ENCODE peak calls at places on chromosomes 6 and 20, in seven cellular contexts. E is Peyer's patch; W is IMR-90; J is fibroblast of lung; K is endothelial cell of umbilical vein; C is CD4-positive, alpha-beta T cell; Z is body of pancreas. X is an unnamed sample. For H3K9me3, the result is how much of the 10 kb centered on the place peaks cover.

GRCh38 chr6:138161434-138162103 is at the start of gene ARFGEF3:
- DNase-seq in E (no peak), W (peak), J (peak), K (peak), C (peak), Z (peak), X (peak)

GRCh38 chr20:44104807-44105517 is 82.0 kb downstream of the JPH2 start:
- DNase-seq in E (no peak), W (peak), J (peak), K (peak), C (no peak), Z (no peak), X (no peak)

GRCh38 chr20:42255820-42256219 is 637.6 kb upstream of the CHD6 start:
- DNase-seq in E (no peak), W (no peak), J (no peak), K (no peak), C (no peak), Z (no peak), X (no peak)

GRCh38 chr20:19824861-19825260 is 66.8 kb downstream of the RIN2 start:
- DNase-seq in E (no peak), W (peak), J (no peak), K (no peak), C (no peak), Z (no peak), X (no peak)

GRCh38 chr6:139839506-139840156 is 465.2 kb upstream of the CITED2 start:
- DNase-seq in E (no peak), W (no peak), J (no peak), K (no peak), C (no peak), Z (no peak), X (no peak)

GRCh38 chr6:157263881-157264397 is 59.4 kb downstream of the TMEM242 start:
- DNase-seq in E (no peak), W (no peak), J (no peak), K (no peak), C (no peak), Z (no peak), X (no peak)

GRCh38 chr6:121055572-121056163 is 278.6 kb downstream of the TBC1D32 start:
- DNase-seq in E (no peak), W (peak), J (peak), K (peak), C (no peak), Z (no peak), X (no peak)

GRCh38 chr6:132684998-132685397 is 26.0 kb upstream of the TAAR1 start:
- DNase-seq in E (no peak), W (no peak), J (no peak), K (no peak), C (no peak), Z (no peak), X (no peak)

GRCh38 chr6:159682265-159682664 is 10.8 kb downstream of the SOD2 start:
- DNase-seq in E (no peak), W (peak), J (no peak), K (no peak), C (no peak), Z (no peak), X (no peak)

GRCh38 chr6:159044899-159045727 is at the start of gene TAGAP:
- DNase-seq in E (peak), W (peak), J (no peak), K (no peak), C (peak), Z (no peak), X (peak)

GRCh38 chr20:51044796-51045195 is 21.9 kb upstream of the KCNG1 start:
- DNase-seq in E (no peak), W (no peak), J (no peak), K (no peak), C (no peak), Z (no peak), X (no peak)

GRCh38 chr20:5557123-5557522 is 193.1 kb upstream of the SHLD1 start:
- DNase-seq in E (peak), W (peak), J (peak), K (peak), C (peak), Z (peak), X (peak)

GRCh38 chr20:38673731-38674177 is 50.5 kb upstream of the SLC32A1 start:
- DNase-seq in E (no peak), W (no peak), J (peak), K (peak), C (no peak), Z (no peak), X (no peak)

GRCh38 chr6:143301204-143301603 is 149.3 kb downstream of the ADAT2 start:
- DNase-seq in E (no peak), W (no peak), J (no peak), K (no peak), C (no peak), Z (no peak), X (no peak)

GRCh38 chr6:139940741-139941712 is 566.6 kb upstream of the CITED2 start:
- DNase-seq in E (no peak), W (peak), J (peak), K (peak), C (no peak), Z (no peak), X (no peak)

GRCh38 chr6:17086469-17086868 is 15.4 kb upstream of the STMND1 start:
- DNase-seq in E (no peak), W (peak), J (peak), K (peak), C (no peak), Z (peak), X (peak)

GRCh38 chr6:101738481-101738880 is 345.0 kb downstream of the GRIK2 start:
- DNase-seq in E (no peak), W (no peak), J (no peak), K (no peak), C (no peak), Z (no peak), X (no peak)

GRCh38 chr6:44201200-44201599 is 15.5 kb upstream of the MYMX start:
- DNase-seq in E (no peak), W (no peak), J (no peak), K (no peak), C (no peak), Z (peak), X (peak)

GRCh38 chr6:139030539-139030938 is 2.0 kb downstream of the ABRACL start:
- DNase-seq in E (peak), W (no peak), J (no peak), K (no peak), C (no peak), Z (no peak), X (no peak)

GRCh38 chr6:137025786-137026730 is 18.7 kb downstream of the IL20RA start:
- DNase-seq in E (no peak), W (no peak), J (peak), K (no peak), C (no peak), Z (no peak), X (peak)

GRCh38 chr20:23114018-23114417 is 27.9 kb upstream of the CD93 start:
- DNase-seq in E (no peak), W (no peak), J (no peak), K (no peak), C (no peak), Z (no peak), X (no peak)

GRCh38 chr20:20593447-20594170 is 118.8 kb downstream of the RALGAPA2 start:
- DNase-seq in E (no peak), W (peak), J (peak), K (peak), C (no peak), Z (no peak), X (no peak)

GRCh38 chr20:62030834-62031434 is 34.7 kb downstream of the TAF4 start:
- DNase-seq in E (peak), W (no peak), J (no peak), K (no peak), C (peak), Z (no peak), X (no peak)

GRCh38 chr20:49694450-49695071 is 19.1 kb downstream of the B4GALT5 start:
- DNase-seq in E (no peak), W (no peak), J (no peak), K (no peak), C (no peak), Z (no peak), X (no peak)

GRCh38 chr20:34472246-34472925 is 43.8 kb upstream of the DYNLRB1 start:
- DNase-seq in E (no peak), W (peak), J (peak), K (peak), C (no peak), Z (no peak), X (no peak)

GRCh38 chr20:44781791-44782190 is 28.6 kb downstream of the RIMS4 start:
- DNase-seq in E (no peak), W (no peak), J (no peak), K (no peak), C (no peak), Z (no peak), X (no peak)

GRCh38 chr6:11424395-11425050 is 113.0 kb upstream of the TMEM170B start:
- DNase-seq in E (no peak), W (no peak), J (no peak), K (no peak), C (no peak), Z (no peak), X (no peak)

GRCh38 chr6:34595332-34596090 is 39.4 kb upstream of the SPDEF start:
- DNase-seq in E (no peak), W (peak), J (peak), K (no peak), C (no peak), Z (no peak), X (no peak)

GRCh38 chr20:20366896-20367680 is 816 bp upstream of the INSM1 start:
- DNase-seq in E (no peak), W (no peak), J (no peak), K (no peak), C (no peak), Z (no peak), X (no peak)

GRCh38 chr6:76867182-76867581 is 596.1 kb downstream of the HTR1B start:
- DNase-seq in E (no peak), W (no peak), J (no peak), K (no peak), C (no peak), Z (no peak), X (no peak)
- H3K9me3 ChIP-seq in E (under half), W (under half), J (under half), K (under half), C (under half), Z (under half), X (under half)

GRCh38 chr6:36695414-36695813 is 2.2 kb upstream of the RAB44 start:
- DNase-seq in E (no peak), W (no peak), J (no peak), K (no peak), C (no peak), Z (no peak), X (no peak)
- H3K9me3 ChIP-seq in E (under half), W (under half), J (under half), K (under half), C (under half), Z (under half), X (under half)

GRCh38 chr20:56211051-56211450 is 37.5 kb upstream of the MC3R start:
- DNase-seq in E (no peak), W (no peak), J (no peak), K (no peak), C (no peak), Z (no peak), X (no peak)
- H3K9me3 ChIP-seq in E (under half), W (under half), J (under half), K (under half), C (under half), Z (under half), X (under half)

GRCh38 chr6:118580585-118581419 is 32.7 kb downstream of the PLN start:
- DNase-seq in E (no peak), W (peak), J (peak), K (peak), C (no peak), Z (peak), X (peak)

GRCh38 chr6:118579786-118580185 is 31.7 kb downstream of the PLN start:
- DNase-seq in E (no peak), W (no peak), J (no peak), K (no peak), C (no peak), Z (no peak), X (no peak)

GRCh38 chr6:118578617-118579016 is 30.5 kb downstream of the PLN start:
- DNase-seq in E (no peak), W (no peak), J (peak), K (no peak), C (no peak), Z (no peak), X (no peak)

GRCh38 chr6:118581489-118581959 is 33.4 kb downstream of the PLN start:
- DNase-seq in E (no peak), W (peak), J (peak), K (no peak), C (no peak), Z (no peak), X (no peak)

GRCh38 chr6:118577972-118578371 is 29.9 kb downstream of the PLN start:
- DNase-seq in E (no peak), W (no peak), J (no peak), K (no peak), C (no peak), Z (no peak), X (no peak)
- H3K9me3 ChIP-seq in E (under half), W (under half), J (under half), K (under half), C (half or more), Z (under half), X (under half)

DNA sequence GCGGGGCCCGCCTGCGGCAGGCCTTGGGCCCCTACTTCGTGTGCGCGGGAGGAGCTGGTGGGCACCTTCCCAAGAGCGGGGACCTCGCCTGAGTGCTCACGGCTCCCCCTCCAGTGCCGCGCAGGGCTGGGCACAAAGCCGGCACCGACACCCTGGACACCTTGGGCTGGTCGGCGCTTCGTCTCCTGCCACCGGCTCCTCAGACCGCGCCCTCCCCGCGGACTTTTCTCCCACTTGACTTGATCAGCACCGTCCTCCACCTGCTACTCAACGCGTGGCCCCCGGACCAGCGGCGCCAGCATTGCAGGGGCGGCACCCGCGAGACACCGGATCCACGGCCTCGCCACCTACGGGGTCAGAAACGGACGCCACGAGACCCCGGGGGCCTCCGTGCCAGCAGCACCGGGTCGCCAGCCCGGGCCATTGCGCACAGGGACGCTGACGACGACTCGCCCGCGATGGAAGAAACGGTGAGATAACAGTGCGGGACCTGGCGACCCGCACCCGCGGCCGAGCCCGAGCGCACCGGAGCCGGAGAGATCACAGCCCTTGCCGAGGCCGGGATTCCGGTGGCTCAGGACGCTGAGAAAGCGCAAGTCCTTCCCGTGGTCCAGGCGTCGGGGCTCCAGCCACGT is 154.2 kb downstream of the DLL1 start:
- DNase-seq in E (no peak), W (no peak), J (no peak), K (no peak), C (no peak), Z (peak), X (no peak)
- H3K9me3 ChIP-seq in E (under half), W (under half), J (under half), K (under half), C (under half), Z (under half), X (under half)

DNA sequence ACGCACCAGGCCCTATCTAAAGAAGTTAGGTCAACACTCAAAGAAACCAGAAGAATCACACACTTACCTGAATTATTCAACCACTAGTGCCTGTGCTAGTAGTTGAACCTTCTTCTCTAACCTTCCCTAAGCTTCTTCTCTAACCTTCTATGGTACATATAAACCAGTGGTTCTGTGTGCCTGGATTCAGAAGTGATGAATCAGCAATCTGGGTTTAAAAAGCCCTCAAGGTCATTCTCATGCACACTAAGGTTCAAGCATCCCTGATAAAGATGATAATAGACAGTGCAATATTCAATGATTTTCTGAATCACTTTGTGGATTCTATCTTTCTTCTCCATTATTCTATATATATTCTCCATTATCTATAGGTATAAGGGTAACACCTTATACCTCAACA is 271.4 kb upstream of the TBX18 start:
- DNase-seq in E (no peak), W (no peak), J (no peak), K (no peak), C (no peak), Z (no peak), X (no peak)
- H3K9me3 ChIP-seq in E (under half), W (under half), J (under half), K (under half), C (under half), Z (under half), X (under half)

DNA sequence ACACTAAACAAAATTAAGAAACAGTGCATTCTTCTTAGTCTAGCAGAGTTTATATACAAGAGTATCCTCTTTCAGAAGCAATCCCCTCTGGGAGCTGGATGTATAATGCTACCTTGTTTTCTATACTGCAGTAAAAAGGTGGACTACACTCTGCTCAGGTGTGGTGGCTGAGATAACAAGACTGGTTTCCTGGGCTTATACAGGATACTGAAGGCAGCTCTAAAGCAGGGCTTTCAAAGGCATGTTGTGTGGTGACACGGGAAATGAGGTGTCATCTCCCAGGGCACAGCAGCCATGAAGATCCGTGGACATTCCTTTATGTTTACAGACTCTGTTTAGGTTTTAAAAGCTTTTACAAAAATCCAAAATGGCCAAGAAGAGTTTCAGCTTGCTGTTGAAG is 136.7 kb downstream of the MAP3K4 start:
- DNase-seq in E (no peak), W (no peak), J (no peak), K (no peak), C (no peak), Z (no peak), X (no peak)
- H3K9me3 ChIP-seq in E (under half), W (under half), J (under half), K (under half), C (under half), Z (under half), X (under half)

DNA sequence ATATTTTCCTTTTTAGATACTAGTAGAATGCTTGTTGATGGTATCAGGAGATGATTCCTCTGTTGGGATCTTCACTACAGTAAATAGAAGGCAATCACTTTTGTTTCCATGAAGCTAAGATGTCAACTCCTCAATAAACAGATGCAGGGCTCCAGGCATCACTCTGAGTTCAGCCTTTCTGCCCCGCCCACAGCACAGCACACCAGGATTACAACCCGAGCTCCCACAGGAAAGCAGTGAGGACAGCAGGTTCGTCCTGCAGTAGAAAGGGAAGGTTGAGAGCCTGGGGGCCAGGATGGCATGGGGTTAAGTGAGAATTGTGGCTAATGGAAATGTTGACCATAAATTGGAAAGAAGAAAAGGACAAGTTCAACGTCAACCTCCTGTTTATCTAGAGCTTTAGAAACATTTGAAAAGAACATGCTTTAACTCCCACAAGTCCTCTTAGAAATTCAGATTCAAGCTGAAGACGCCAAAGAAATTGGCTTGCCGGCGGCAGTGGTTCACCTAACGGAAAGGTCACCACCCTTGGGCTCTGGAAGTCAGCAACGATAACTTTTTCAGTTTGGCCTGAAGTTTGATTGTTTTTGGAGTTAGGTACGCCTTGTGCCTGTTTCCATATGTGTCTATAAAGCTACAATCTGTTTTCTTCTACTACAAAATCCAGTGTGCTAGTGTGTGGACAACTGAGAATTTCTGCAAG is 144.4 kb upstream of the PDE10A start:
- DNase-seq in E (no peak), W (no peak), J (no peak), K (no peak), C (no peak), Z (no peak), X (no peak)
- H3K9me3 ChIP-seq in E (under half), W (under half), J (under half), K (under half), C (under half), Z (under half), X (under half)

DNA sequence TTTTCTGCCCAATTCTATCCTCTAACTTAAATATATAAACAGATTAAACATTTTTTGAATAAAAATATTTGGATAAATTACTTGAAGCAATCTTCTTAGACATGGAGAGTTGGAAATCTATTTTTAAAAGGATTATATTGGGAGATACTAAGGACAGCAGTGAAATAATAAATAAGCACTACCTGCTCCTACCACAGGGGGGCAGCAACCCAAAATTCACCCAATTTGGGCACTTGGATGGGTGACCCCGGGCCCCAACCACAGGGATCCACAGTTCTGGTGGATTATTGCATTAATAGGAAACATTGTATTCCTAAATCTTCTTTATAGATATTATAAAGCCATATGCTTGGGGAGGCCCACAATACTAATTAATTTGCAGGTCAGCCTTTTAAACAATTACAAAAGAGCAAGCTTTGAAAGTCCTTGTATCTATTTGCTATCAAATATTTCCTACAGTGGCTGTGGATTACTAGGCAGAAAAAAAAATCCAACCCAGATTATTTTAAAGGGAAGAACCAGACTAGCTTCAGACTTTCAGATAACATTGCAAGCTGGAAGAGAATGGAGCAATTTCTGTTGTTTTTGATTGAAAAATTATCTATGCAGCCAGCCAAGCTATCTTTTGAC is 66.4 kb upstream of the PDE10A start:
- DNase-seq in E (no peak), W (peak), J (no peak), K (peak), C (peak), Z (peak), X (peak)
- H3K9me3 ChIP-seq in E (under half), W (under half), J (under half), K (under half), C (under half), Z (under half), X (under half)